ENCODE peak calls at places on chromosomes 16 and 17, in six cellular contexts. Q is IMR-90, N is H1, F is trophoblast cell, T is H9, H is neuronal stem cell. U is an unnamed sample.

GRCh38 chr17:64009571-64010402 is 10.6 kb downstream of the ICAM2 start:
- DNase-seq in Q (peak; percentile 34), N (no peak), F (peak; percentile 48), T (no peak), H (no peak), U (peak; percentile 33)

GRCh38 chr17:2385240-2386202 is 15.3 kb downstream of the MNT start:
- DNase-seq in Q (no peak), N (no peak), F (no peak), T (no peak), H (no peak), U (no peak)

GRCh38 chr17:56939869-56940484 is 20.9 kb downstream of the COIL start:
- DNase-seq in Q (peak; percentile 62), N (no peak), F (peak; percentile 95), T (no peak), H (peak; percentile 66), U (peak; percentile 77)

GRCh38 chr16:68251812-68252211 is 6.6 kb downstream of the PLA2G15 start:
- DNase-seq in Q (no peak), N (no peak), F (no peak), T (no peak), H (no peak), U (no peak)

GRCh38 chr16:4679156-4679853 is 14.1 kb upstream of the NUDT16L1 start:
- DNase-seq in Q (no peak), N (no peak), F (no peak), T (no peak), H (no peak), U (no peak)

GRCh38 chr16:53817812-53818211 is 113.9 kb downstream of the FTO start:
- DNase-seq in Q (peak; percentile 44), N (no peak), F (no peak), T (no peak), H (no peak), U (no peak)

GRCh38 chr17:1461193-1461944 is 5.3 kb upstream of the CRK start:
- DNase-seq in Q (no peak), N (no peak), F (peak; percentile 47), T (no peak), H (no peak), U (no peak)

GRCh38 chr16:57372372-57373116 is at the start of gene CX3CL1:
- DNase-seq in Q (peak; percentile 39), N (no peak), F (no peak), T (peak; percentile 86), H (no peak), U (peak; percentile 62)

GRCh38 chr16:19135201-19135838 is 21.6 kb downstream of the ITPRIPL2 start:
- DNase-seq in Q (no peak), N (no peak), F (peak; percentile 31), T (no peak), H (no peak), U (no peak)

GRCh38 chr17:61410555-61411089 is 11.0 kb downstream of the TBX2 start:
- DNase-seq in Q (peak; percentile 86), N (no peak), F (peak; percentile 77), T (peak; percentile 93), H (peak; percentile 68), U (peak; percentile 88)

GRCh38 chr16:69613283-69614154 is 47.8 kb downstream of the NFAT5 start:
- DNase-seq in Q (peak; percentile 56), N (no peak), F (no peak), T (no peak), H (no peak), U (peak; percentile 26)

GRCh38 chr17:48597775-48598631 is 4.4 kb upstream of the HOXB5 start:
- DNase-seq in Q (peak; percentile 88), N (no peak), F (peak; percentile 55), T (no peak), H (no peak), U (peak; percentile 95)

GRCh38 chr17:14771543-14771942 is 470.7 kb downstream of the HS3ST3B1 start:
- DNase-seq in Q (no peak), N (no peak), F (no peak), T (no peak), H (no peak), U (no peak)
- H4K91ac ChIP-seq in Q (no peak overlapping the region), N (no peak overlapping the region), F (no peak overlapping the region), T (no peak overlapping the region), H (no peak overlapping the region), U (no peak overlapping the region)

GRCh38 chr17:51259574-51260236 is at the start of gene MBTD1:
- DNase-seq in Q (peak; percentile 97), N (peak; percentile 84), F (peak; percentile 87), T (peak; percentile 99), H (no peak), U (peak; percentile 98)
- H3K4ac ChIP-seq in Q (peak within 1 kb of the TSS; percentile 100), N (peak within 1 kb of the TSS; percentile 88), F (peak within 1 kb of the TSS; percentile 99), T (peak within 1 kb of the TSS; percentile 76), H (peak within 1 kb of the TSS; percentile 100), U (peak within 1 kb of the TSS; percentile 96)

DNA sequence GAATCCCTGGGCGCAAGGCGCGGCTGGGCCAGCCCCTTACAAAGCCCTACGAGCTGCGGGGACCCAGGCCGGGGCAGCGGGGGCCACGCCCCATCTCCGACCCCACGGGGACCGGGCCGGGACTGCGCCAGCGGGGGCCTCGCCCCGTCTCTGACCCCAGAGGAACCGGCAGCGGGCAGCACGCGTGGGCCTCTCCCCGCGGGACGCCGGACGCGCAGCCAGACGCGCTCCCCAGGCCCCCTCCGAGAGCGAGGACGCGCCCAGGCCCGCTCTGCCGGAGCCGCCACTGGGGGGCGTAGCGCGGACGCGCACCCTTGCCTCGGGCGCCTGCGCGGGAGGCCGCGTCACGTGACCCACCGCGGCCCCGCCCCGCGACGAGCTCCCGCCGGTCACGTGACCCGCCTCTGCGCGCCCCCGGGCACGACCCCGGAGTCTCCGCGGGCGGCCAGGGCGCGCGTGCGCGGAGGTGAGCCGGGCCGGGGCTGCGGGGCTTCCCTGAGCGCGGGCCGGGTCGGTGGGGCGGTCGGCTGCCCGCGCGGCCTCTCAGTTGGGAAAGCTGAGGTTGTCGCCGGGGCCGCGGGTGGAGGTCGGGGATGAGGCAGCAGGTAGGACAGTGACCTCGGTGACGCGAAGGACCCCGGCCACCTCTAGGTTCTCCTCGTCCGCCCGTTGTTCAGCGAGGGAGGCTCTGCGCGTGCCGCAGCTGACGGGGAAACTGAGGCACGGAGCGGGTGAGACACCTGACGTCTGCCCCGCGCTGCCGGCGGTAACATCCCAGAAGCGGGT is at the start of gene GAA:
- DNase-seq in Q (peak; percentile 76), N (peak; percentile 44), F (peak; percentile 94), T (peak; percentile 90), H (peak; percentile 89), U (peak; percentile 72)
- H4K91ac ChIP-seq in Q (peak within 1 kb of the TSS; percentile 75), N (peak within 1 kb of the TSS; percentile 90), F (peak within 1 kb of the TSS; percentile 94), T (no peak within 1 kb of the TSS), H (no peak within 1 kb of the TSS), U (peak within 1 kb of the TSS; percentile 96)

DNA sequence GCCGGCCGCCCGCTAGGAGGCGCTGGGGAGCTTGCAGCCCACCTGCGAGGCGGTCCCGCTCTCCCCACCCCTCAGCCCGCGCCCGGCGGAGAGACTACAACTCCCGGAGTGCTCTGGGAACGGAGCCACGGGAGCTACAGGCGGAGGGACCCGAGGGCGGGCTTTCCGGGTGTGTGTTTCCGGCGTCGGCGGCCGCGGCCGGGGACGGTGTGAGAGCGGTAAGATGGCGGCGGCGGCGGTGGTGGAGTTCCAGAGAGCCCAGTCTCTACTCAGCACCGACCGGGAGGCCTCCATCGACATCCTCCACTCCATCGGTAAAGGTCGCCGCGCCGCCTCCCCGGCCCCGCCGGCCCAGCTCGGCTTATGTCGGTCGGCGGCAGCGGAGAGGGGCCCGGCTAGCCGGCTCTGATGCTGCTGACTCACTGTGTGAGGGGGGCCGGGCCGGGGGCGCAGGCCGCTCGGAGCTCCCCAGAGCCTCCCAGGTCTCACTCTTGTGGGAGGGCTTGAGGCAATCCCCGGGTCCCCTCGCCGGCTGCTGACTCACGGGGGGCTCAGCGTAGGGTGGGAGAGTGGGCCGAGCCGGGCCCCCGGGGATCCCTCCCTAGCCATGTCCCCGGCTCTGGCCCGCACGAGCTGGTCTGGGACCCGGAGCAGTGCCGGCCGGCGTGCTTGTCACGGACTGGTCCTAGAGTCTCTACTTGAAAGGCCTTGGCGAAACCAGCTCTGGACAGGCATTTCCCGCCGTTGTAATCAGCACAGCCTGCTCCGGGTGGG is at the start of gene PSMD11:
- DNase-seq in Q (peak; percentile 95), N (peak; percentile 94), F (peak; percentile 98), T (peak; percentile 100), H (peak; percentile 93), U (peak; percentile 96)
- H3K4ac ChIP-seq in Q (peak within 1 kb of the TSS; percentile 65), N (peak within 1 kb of the TSS; percentile 46), F (peak within 1 kb of the TSS; percentile 93), T (no peak within 1 kb of the TSS), H (no peak within 1 kb of the TSS), U (peak within 1 kb of the TSS; percentile 64)

GRCh38 chr16:85593503-85594195 is 19.5 kb upstream of the GSE1 start:
- DNase-seq in Q (no peak), N (no peak), F (no peak), T (no peak), H (peak; percentile 47), U (no peak)
- H4K91ac ChIP-seq in Q (no peak overlapping the region), N (no peak overlapping the region), F (no peak overlapping the region), T (no peak overlapping the region), H (no peak overlapping the region), U (no peak overlapping the region)